ENCODE peak calls at places on chromosomes 12 and 14, in eight cellular contexts. M is ovary, D is body of pancreas, E is cardiac fibroblast, G is lower leg skin, B is stomach, T is HCT116, O is fibroblast of lung. I is an unnamed sample.

GRCh38 chr12:49636979-49637378 is 13.6 kb downstream of the PRPF40B start:
- DNase-seq in M (peak), D (peak), E (peak), G (peak), B (peak), T (peak), O (peak), I (peak)

GRCh38 chr14:64509036-64509435 is 4.5 kb downstream of the ZBTB1 start:
- DNase-seq in M (no peak), D (no peak), E (no peak), G (no peak), B (no peak), T (no peak), O (no peak), I (no peak)

GRCh38 chr12:122862872-122863701 is 27.8 kb downstream of the HIP1R start:
- DNase-seq in M (no peak), D (peak), E (no peak), G (no peak), B (peak), T (no peak), O (no peak), I (no peak)

GRCh38 chr12:48067250-48067938 is 38.5 kb downstream of the SENP1 start:
- DNase-seq in M (no peak), D (no peak), E (no peak), G (no peak), B (no peak), T (no peak), O (no peak), I (no peak)

GRCh38 chr12:3419538-3419937 is 71.5 kb upstream of the PRMT8 start:
- DNase-seq in M (no peak), D (no peak), E (no peak), G (no peak), B (no peak), T (no peak), O (no peak), I (no peak)

GRCh38 chr14:71235865-71236264 is 328.6 kb downstream of the PCNX1 start:
- DNase-seq in M (no peak), D (peak), E (no peak), G (peak), B (no peak), T (no peak), O (no peak), I (no peak)

GRCh38 chr12:115172521-115172920 is 488.5 kb upstream of the TBX3 start:
- DNase-seq in M (no peak), D (no peak), E (peak), G (no peak), B (no peak), T (no peak), O (peak), I (no peak)

GRCh38 chr12:119457251-119457650 is 122.7 kb downstream of the CCDC60 start:
- DNase-seq in M (no peak), D (no peak), E (no peak), G (no peak), B (no peak), T (no peak), O (no peak), I (no peak)

GRCh38 chr12:68030248-68030647 is 41.0 kb downstream of the IFNG-AS1 start:
- DNase-seq in M (no peak), D (no peak), E (no peak), G (no peak), B (no peak), T (no peak), O (no peak), I (no peak)

GRCh38 chr12:54661048-54661447 is 12.9 kb upstream of the DCD start:
- DNase-seq in M (no peak), D (no peak), E (no peak), G (no peak), B (no peak), T (no peak), O (no peak), I (no peak)

GRCh38 chr12:1517007-1517406 is 77.4 kb downstream of the FBXL14 start:
- DNase-seq in M (no peak), D (no peak), E (peak), G (no peak), B (no peak), T (no peak), O (peak), I (no peak)

GRCh38 chr12:98587084-98587483 is 6.4 kb upstream of the SLC25A3 start:
- DNase-seq in M (no peak), D (no peak), E (no peak), G (no peak), B (no peak), T (no peak), O (no peak), I (no peak)

GRCh38 chr14:93132472-93133065 is 16.8 kb upstream of the ITPK1 start:
- DNase-seq in M (no peak), D (peak), E (peak), G (no peak), B (peak), T (no peak), O (peak), I (no peak)

GRCh38 chr12:79932393-79932792 is 2.5 kb downstream of the PPP1R12A start:
- DNase-seq in M (no peak), D (no peak), E (peak), G (no peak), B (no peak), T (no peak), O (no peak), I (no peak)

GRCh38 chr12:120835657-120836056 is 68.5 kb downstream of the SPPL3 start:
- DNase-seq in M (no peak), D (no peak), E (peak), G (no peak), B (no peak), T (no peak), O (no peak), I (no peak)

GRCh38 chr14:76968621-76969063 is 59.9 kb downstream of the IRF2BPL start:
- DNase-seq in M (no peak), D (peak), E (no peak), G (no peak), B (peak), T (no peak), O (no peak), I (no peak)

GRCh38 chr12:85874064-85874463 is at the start of gene NTS:
- DNase-seq in M (no peak), D (no peak), E (no peak), G (no peak), B (no peak), T (no peak), O (no peak), I (no peak)

GRCh38 chr12:96770239-96770780 is 136.7 kb upstream of the NEDD1 start:
- DNase-seq in M (no peak), D (no peak), E (no peak), G (no peak), B (no peak), T (no peak), O (no peak), I (no peak)

GRCh38 chr12:88658009-88658408 is 77.7 kb upstream of the KITLG start:
- DNase-seq in M (no peak), D (no peak), E (peak), G (peak), B (no peak), T (peak), O (peak), I (no peak)

GRCh38 chr14:99649219-99649618 is 4.3 kb downstream of the HHIPL1 start:
- DNase-seq in M (no peak), D (no peak), E (peak), G (no peak), B (no peak), T (no peak), O (peak), I (no peak)

GRCh38 chr12:58648151-58648550 is 272.2 kb downstream of the LRIG3 start:
- DNase-seq in M (no peak), D (no peak), E (no peak), G (no peak), B (no peak), T (no peak), O (no peak), I (no peak)

GRCh38 chr12:6204533-6205143 is 4.4 kb downstream of the CD9 start:
- DNase-seq in M (no peak), D (no peak), E (no peak), G (no peak), B (no peak), T (no peak), O (no peak), I (no peak)

GRCh38 chr12:124698211-124698997 is 131.0 kb upstream of the NCOR2 start:
- DNase-seq in M (no peak), D (no peak), E (peak), G (no peak), B (peak), T (no peak), O (no peak), I (no peak)

GRCh38 chr12:56635539-56636117 is 5.5 kb upstream of the BAZ2A start:
- DNase-seq in M (no peak), D (no peak), E (peak), G (no peak), B (no peak), T (no peak), O (no peak), I (no peak)

GRCh38 chr14:78704965-78705364 is 534.8 kb downstream of the NRXN3 start:
- DNase-seq in M (no peak), D (no peak), E (no peak), G (no peak), B (no peak), T (no peak), O (no peak), I (no peak)

GRCh38 chr12:12901158-12901791 is 9.9 kb downstream of the GPRC5A start:
- DNase-seq in M (peak), D (no peak), E (peak), G (peak), B (no peak), T (no peak), O (peak), I (peak)

GRCh38 chr14:36538051-36538450 is 18.0 kb upstream of the NKX2-1 start:
- DNase-seq in M (no peak), D (no peak), E (no peak), G (no peak), B (no peak), T (no peak), O (no peak), I (no peak)

GRCh38 chr14:100537701-100538565 is 49.3 kb downstream of the BEGAIN start:
- DNase-seq in M (peak), D (peak), E (no peak), G (no peak), B (no peak), T (no peak), O (no peak), I (no peak)

GRCh38 chr14:67003009-67003753 is 186.1 kb upstream of the GARIN2 start:
- DNase-seq in M (no peak), D (no peak), E (peak), G (no peak), B (no peak), T (no peak), O (no peak), I (no peak)

GRCh38 chr12:116172224-116172849 is 105.2 kb downstream of the MED13L start:
- DNase-seq in M (no peak), D (no peak), E (peak), G (no peak), B (no peak), T (no peak), O (no peak), I (no peak)

GRCh38 chr12:12877789-12878455 is 13.4 kb upstream of the GPRC5A start:
- DNase-seq in M (no peak), D (no peak), E (no peak), G (no peak), B (no peak), T (no peak), O (no peak), I (no peak)

GRCh38 chr14:81269100-81269978 is 48.6 kb upstream of the GTF2A1 start:
- DNase-seq in M (no peak), D (peak), E (peak), G (peak), B (no peak), T (peak), O (peak), I (peak)

GRCh38 chr12:3202734-3203446 is 125.7 kb downstream of the TSPAN9 start:
- DNase-seq in M (peak), D (peak), E (peak), G (peak), B (peak), T (no peak), O (peak), I (no peak)

GRCh38 chr12:114762490-114763110 is 78.6 kb upstream of the TBX3 start:
- DNase-seq in M (no peak), D (no peak), E (peak), G (no peak), B (no peak), T (no peak), O (peak), I (no peak)

GRCh38 chr14:42378274-42378673 is 771.6 kb downstream of the LRFN5 start:
- DNase-seq in M (no peak), D (no peak), E (no peak), G (no peak), B (no peak), T (no peak), O (no peak), I (no peak)

GRCh38 chr12:108734200-108734906 is 3.0 kb upstream of the CORO1C start:
- DNase-seq in M (no peak), D (peak), E (peak), G (peak), B (peak), T (peak), O (peak), I (peak)

GRCh38 chr14:23551266-23552028 is at the start of gene ZFHX2:
- DNase-seq in M (no peak), D (peak), E (peak), G (no peak), B (peak), T (peak), O (peak), I (peak)

GRCh38 chr12:15227004-15227679 is 5.9 kb upstream of the RERG start:
- DNase-seq in M (peak), D (peak), E (peak), G (no peak), B (peak), T (peak), O (peak), I (no peak)

GRCh38 chr14:51327376-51327775 is 87.3 kb downstream of the TMX1 start:
- DNase-seq in M (no peak), D (no peak), E (peak), G (no peak), B (no peak), T (no peak), O (no peak), I (peak)

DNA sequence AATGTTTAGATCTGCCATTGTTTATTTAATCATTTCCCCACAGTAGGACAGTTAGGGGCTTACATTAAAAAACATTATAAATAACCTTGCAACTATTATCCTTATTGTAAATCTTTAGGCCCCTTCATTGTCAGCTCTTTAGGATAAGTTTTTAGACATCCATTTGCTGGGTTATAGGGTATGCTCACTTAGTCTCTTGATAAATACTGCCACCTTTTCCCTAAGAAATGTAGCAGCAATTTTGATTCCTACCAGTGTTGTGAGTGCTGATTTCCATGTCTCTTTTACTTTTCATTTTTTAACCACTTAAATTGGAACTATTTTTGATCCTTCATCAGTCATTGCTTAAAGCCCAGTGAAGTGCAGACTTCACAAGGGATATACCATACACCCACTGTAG is 94.4 kb downstream of the AVPR1A start:
- DNase-seq in M (no peak), D (no peak), E (no peak), G (no peak), B (no peak), T (no peak), O (no peak), I (no peak)
- H3K4me3 ChIP-seq in M (no peak), D (no peak), E (no peak), G (no peak), B (no peak), T (no peak), O (no peak), I (no peak)

GRCh38 chr12:46547421-46548340 is 175.1 kb upstream of the SLC38A2 start:
- DNase-seq in M (no peak), D (no peak), E (no peak), G (no peak), B (no peak), T (no peak), O (no peak), I (no peak)
- TF ChIP-seq CTCF in M (no peak), D (no peak), E (no peak), G (no peak), B (no peak), T (no peak), O (no peak), I (no peak)

DNA sequence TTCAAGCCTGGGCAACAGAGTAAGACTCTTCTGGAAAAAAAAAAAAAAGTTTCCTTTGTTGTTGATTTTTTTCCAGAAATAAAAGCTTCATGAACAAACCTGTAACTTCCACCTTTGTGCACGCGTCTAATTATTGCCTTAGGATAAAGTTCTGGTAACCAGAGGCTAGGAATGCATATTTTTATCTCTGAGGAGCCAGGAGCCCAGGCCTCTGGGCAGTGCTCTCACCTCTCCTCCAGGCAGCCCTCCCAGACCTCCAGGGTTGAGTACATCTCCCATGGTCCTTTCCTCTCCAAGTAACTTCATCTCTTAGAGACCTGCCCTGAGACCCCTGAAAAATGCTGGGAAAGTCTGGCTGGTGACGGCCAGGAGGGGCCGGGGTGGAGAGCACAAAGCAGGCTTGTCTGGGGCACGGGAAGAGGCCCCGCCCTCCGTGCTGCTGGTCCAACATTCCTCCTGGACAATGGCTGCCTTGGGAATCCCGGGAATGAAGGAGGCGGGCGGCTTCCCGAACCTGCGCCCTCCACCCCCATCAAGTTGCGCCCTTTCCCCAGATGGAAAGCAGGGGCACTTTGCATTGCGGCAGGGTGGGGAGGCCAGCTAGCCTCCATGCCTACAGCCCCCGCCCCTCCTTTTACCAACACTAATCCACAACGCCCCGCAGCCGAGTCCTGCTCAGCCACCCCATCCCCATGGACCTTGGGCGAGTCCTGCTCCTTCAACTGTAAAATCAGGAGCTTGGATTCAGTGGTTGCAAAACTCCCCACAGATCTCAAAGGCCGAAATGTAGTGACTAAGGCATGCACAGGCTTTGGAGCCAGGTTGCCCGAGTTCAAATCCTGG is 7.3 kb upstream of the FIGNL2 start:
- DNase-seq in M (no peak), D (peak), E (no peak), G (no peak), B (no peak), T (no peak), O (no peak), I (peak)
- H3K4me3 ChIP-seq in M (no peak), D (no peak), E (peak), G (no peak), B (peak), T (no peak), O (peak), I (peak)

GRCh38 chr12:81610955-81611889 is 147.9 kb downstream of the PPFIA2 start:
- DNase-seq in M (no peak), D (no peak), E (peak), G (no peak), B (no peak), T (no peak), O (no peak), I (no peak)
- TF ChIP-seq CTCF in M (no peak), D (peak), E (peak), G (no peak), B (no peak), T (peak), O (peak), I (peak)

GRCh38 chr14:105793836-105794235 is 267.5 kb downstream of the TMEM121 start:
- DNase-seq in M (no peak), D (no peak), E (no peak), G (no peak), B (no peak), T (no peak), O (no peak), I (no peak)
- H3K4me3 ChIP-seq in M (no peak), D (no peak), E (no peak), G (no peak), B (no peak), T (no peak), O (no peak), I (no peak)

GRCh38 chr12:42024495-42024830 is 120.2 kb downstream of the GXYLT1 start:
- DNase-seq in M (no peak), D (no peak), E (no peak), G (no peak), B (no peak), T (no peak), O (no peak), I (no peak)
- TF ChIP-seq CTCF in M (no peak), D (no peak), E (no peak), G (no peak), B (no peak), T (no peak), O (no peak), I (no peak)

GRCh38 chr12:105567061-105567460 is 236.6 kb downstream of the C12orf75 start:
- DNase-seq in M (no peak), D (no peak), E (peak), G (no peak), B (no peak), T (no peak), O (no peak), I (no peak)

GRCh38 chr12:105562727-105563072 is 232.2 kb downstream of the C12orf75 start:
- DNase-seq in M (no peak), D (no peak), E (no peak), G (peak), B (peak), T (no peak), O (no peak), I (no peak)

GRCh38 chr12:105559292-105559691 is 228.8 kb downstream of the C12orf75 start:
- DNase-seq in M (no peak), D (no peak), E (no peak), G (no peak), B (no peak), T (no peak), O (no peak), I (peak)

GRCh38 chr12:105561981-105562726 is 231.7 kb downstream of the C12orf75 start:
- DNase-seq in M (peak), D (peak), E (peak), G (peak), B (peak), T (peak), O (peak), I (peak)
- H3K4me3 ChIP-seq in M (no peak), D (no peak), E (no peak), G (no peak), B (peak), T (peak), O (peak), I (peak)

GRCh38 chr14:96037891-96038557 is 1.1 kb upstream of the C14orf132 start:
- DNase-seq in M (peak), D (peak), E (peak), G (peak), B (peak), T (peak), O (peak), I (no peak)

GRCh38 chr14:96038558-96038919 is 623 bp upstream of the C14orf132 start:
- DNase-seq in M (no peak), D (no peak), E (no peak), G (no peak), B (no peak), T (peak), O (no peak), I (no peak)

GRCh38 chr14:96038920-96039632 is at the start of gene C14orf132:
- DNase-seq in M (peak), D (peak), E (peak), G (peak), B (peak), T (peak), O (peak), I (no peak)

GRCh38 chr14:96040836-96041371 is 1.7 kb downstream of the C14orf132 start:
- DNase-seq in M (no peak), D (no peak), E (no peak), G (no peak), B (no peak), T (no peak), O (peak), I (no peak)

GRCh38 chr14:96039633-96040311 is 610 bp downstream of the C14orf132 start:
- DNase-seq in M (peak), D (peak), E (no peak), G (no peak), B (no peak), T (no peak), O (peak), I (no peak)
- TF ChIP-seq CTCF in M (no peak), D (no peak), E (peak), G (no peak), B (no peak), T (peak), O (peak), I (peak)